ENCODE peak calls at places on chromosomes 1 and 21, in nine cellular contexts. C, H, B, G, V, A, I, W and J are unnamed samples.
A peak's percentile ranks its signal among the peaks of the same experiment; 100 is the strongest.

GRCh38 chr1:76053021-76053420 is 21.5 kb upstream of the ST6GALNAC3 start:
- DNase-seq in B (peak; percentile 64), C (no peak), I (no peak), V (no peak), H (no peak), A (no peak), G (no peak), W (no peak), J (no peak)

GRCh38 chr1:7589774-7590425 is 181.2 kb upstream of the VAMP3 start:
- DNase-seq in B (no peak), A (no peak), V (no peak), G (no peak), H (no peak), C (no peak), W (no peak), I (peak; percentile 2), J (no peak)

GRCh38 chr1:18332626-18333025 is 148.1 kb upstream of the KLHDC7A start:
- DNase-seq in I (no peak), V (no peak), A (no peak), H (no peak), G (no peak), W (no peak), C (no peak), B (no peak), J (no peak)

GRCh38 chr1:26046313-26047031 is 554 bp upstream of the SLC30A2 start:
- DNase-seq in H (no peak), I (no peak), B (no peak), G (no peak), W (no peak), A (no peak), C (no peak), V (no peak), J (no peak)

GRCh38 chr1:244665771-244666217 is 12.9 kb downstream of the DESI2 start:
- DNase-seq in V (no peak), I (no peak), A (no peak), C (no peak), B (no peak), G (no peak), W (peak; percentile 37), H (peak; percentile 27), J (no peak)

GRCh38 chr1:91844862-91845528 is 41.0 kb downstream of the TGFBR3 start:
- DNase-seq in C (no peak), V (peak; percentile 88), H (peak; percentile 98), B (no peak), W (peak; percentile 80), A (peak; percentile 41), G (peak; percentile 96), I (no peak), J (peak; percentile 98)

GRCh38 chr1:111989531-111990025 is at the start of gene KCND3:
- DNase-seq in A (no peak), V (peak; percentile 14), C (peak; percentile 19), G (no peak), H (peak; percentile 7), W (no peak), I (no peak), B (peak; percentile 45), J (no peak)

GRCh38 chr1:23202263-23202749 is 15.0 kb downstream of the HTR1D start:
- DNase-seq in I (no peak), V (no peak), H (peak; percentile 74), B (no peak), W (peak; percentile 72), G (peak; percentile 64), A (no peak), C (no peak), J (peak; percentile 40)

GRCh38 chr21:17472167-17472566 is 40.7 kb upstream of the CXADR start:
- DNase-seq in B (no peak), W (no peak), C (no peak), G (no peak), I (no peak), A (no peak), H (no peak), V (no peak), J (no peak)

GRCh38 chr1:51842255-51842654 is 36.3 kb downstream of the NRDC start:
- DNase-seq in A (no peak), V (no peak), W (no peak), I (no peak), B (no peak), C (no peak), H (no peak), G (no peak), J (no peak)

GRCh38 chr1:119737040-119737682 is 25.4 kb downstream of the PHGDH start:
- DNase-seq in W (peak; percentile 20), V (no peak), B (no peak), G (no peak), C (peak; percentile 29), A (no peak), H (no peak), I (no peak), J (no peak)

GRCh38 chr1:169326644-169327316 is 40.8 kb downstream of the NME7 start:
- DNase-seq in G (peak; percentile 50), W (peak; percentile 53), H (peak; percentile 51), V (peak; percentile 6), B (no peak), C (no peak), I (no peak), A (no peak), J (peak; percentile 9)

GRCh38 chr1:6350416-6351088 is 43.0 kb downstream of the ACOT7 start:
- DNase-seq in I (peak; percentile 83), C (no peak), H (no peak), A (peak; percentile 78), V (peak; percentile 91), G (peak; percentile 83), B (no peak), W (no peak), J (no peak)

GRCh38 chr1:168691541-168691940 is 37.5 kb downstream of the DPT start:
- DNase-seq in I (no peak), W (no peak), G (no peak), V (no peak), C (no peak), A (no peak), H (no peak), B (peak; percentile 75), J (no peak)

GRCh38 chr1:26833432-26834405 is 7.2 kb downstream of the ZDHHC18 start:
- DNase-seq in H (no peak), B (no peak), C (peak; percentile 52), A (peak; percentile 50), W (no peak), I (peak; percentile 78), G (no peak), V (no peak), J (no peak)

GRCh38 chr21:45508607-45509565 is 33.4 kb downstream of the SLC19A1 start:
- DNase-seq in B (peak; percentile 24), H (no peak), I (peak; percentile 30), C (no peak), G (no peak), W (no peak), A (no peak), V (no peak), J (no peak)

GRCh38 chr1:70890408-70890807 is 157.2 kb downstream of the PTGER3 start:
- DNase-seq in W (no peak), H (no peak), C (no peak), I (no peak), B (no peak), A (no peak), V (no peak), G (no peak), J (no peak)

GRCh38 chr1:21759818-21760217 is 23.1 kb downstream of the USP48 start:
- DNase-seq in B (no peak), W (no peak), G (no peak), H (no peak), I (no peak), C (no peak), V (no peak), A (no peak), J (no peak)

GRCh38 chr1:3482590-3482899 is 28.1 kb downstream of the ARHGEF16 start:
- DNase-seq in V (no peak), G (no peak), B (no peak), C (no peak), I (no peak), H (no peak), A (no peak), W (no peak), J (no peak)

GRCh38 chr1:92543131-92544055 is 56.7 kb upstream of the GFI1 start:
- DNase-seq in W (no peak), I (no peak), H (no peak), C (no peak), A (no peak), G (no peak), V (no peak), B (no peak), J (no peak)

GRCh38 chr1:104018922-104019674 is 269.4 kb downstream of the AMY1C start:
- DNase-seq in W (no peak), H (no peak), C (no peak), B (no peak), V (no peak), A (no peak), I (no peak), G (no peak), J (no peak)
- TF ChIP-seq CTCF in W (no peak), H (no peak), C (no peak), B (peak; percentile 18), V (no peak), A (no peak), I (no peak), G (no peak), J (no peak)

GRCh38 chr1:231584117-231584516 is 42.5 kb upstream of the DISC1 start:
- DNase-seq in V (peak; percentile 41), A (no peak), H (peak; percentile 88), B (peak; percentile 28), C (no peak), W (peak; percentile 68), G (peak; percentile 73), I (no peak), J (peak; percentile 77)
- TF ChIP-seq CTCF in V (peak; percentile 21), A (no peak), H (peak; percentile 26), B (peak; percentile 53), C (no peak), W (peak; percentile 19), G (peak; percentile 54), I (no peak), J (peak; percentile 55)

GRCh38 chr1:116352349-116352813 is 20.7 kb upstream of the ATP1A1 start:
- DNase-seq in I (no peak), W (no peak), C (no peak), V (no peak), A (no peak), B (no peak), H (no peak), G (no peak), J (no peak)
- TF ChIP-seq CTCF in I (no peak), W (no peak), C (no peak), V (no peak), A (no peak), B (no peak), H (no peak), G (no peak), J (no peak)

DNA sequence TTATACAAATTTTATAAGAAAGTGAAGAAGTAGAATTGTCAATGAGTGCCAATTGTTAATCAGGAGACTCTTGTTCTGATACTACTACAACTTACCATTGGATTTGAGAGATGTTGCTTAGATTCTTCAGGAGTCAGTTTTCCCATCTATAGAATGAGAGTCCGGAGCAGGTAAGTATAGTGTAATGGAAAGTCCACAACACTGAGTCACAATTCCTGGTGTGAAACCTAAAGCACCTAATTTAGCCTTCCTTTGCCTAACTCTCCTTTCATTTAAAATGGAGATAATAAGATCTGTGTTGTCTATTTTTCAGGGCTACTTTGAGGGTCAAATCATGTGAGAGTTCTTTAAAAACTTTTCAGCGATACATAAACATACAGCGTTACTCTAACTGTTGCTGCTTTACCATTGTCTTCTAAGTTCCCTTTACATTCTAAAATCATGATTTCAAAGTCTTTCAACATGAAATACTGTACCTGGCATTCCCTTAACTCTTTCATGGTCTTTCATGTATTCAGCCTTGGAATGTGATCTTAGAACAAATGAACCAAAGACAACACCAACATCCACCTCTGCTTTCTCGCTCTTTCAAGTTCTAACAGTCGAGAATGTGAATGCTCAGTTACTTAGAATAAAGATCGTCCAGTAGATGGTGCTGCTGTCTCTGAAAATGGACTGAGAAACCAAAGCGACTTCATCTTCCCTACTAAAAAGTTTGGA is 90.9 kb downstream of the SLC30A10 start:
- DNase-seq in I (no peak), B (peak; percentile 29), W (peak; percentile 70), G (peak; percentile 85), H (peak; percentile 69), V (peak; percentile 53), A (no peak), C (peak; percentile 46), J (peak; percentile 22)
- TF ChIP-seq CTCF in I (peak; percentile 24), B (peak; percentile 80), W (peak; percentile 64), G (peak; percentile 85), H (peak; percentile 51), V (peak; percentile 60), A (no peak), C (peak; percentile 40), J (peak; percentile 69)